ENCODE peak calls at places on chromosomes 6 and 20, in ten cellular contexts. B, R, A, H, D, T, Z, X, L and E are unnamed samples.
A peak's percentile ranks its signal among the peaks of the same experiment; 100 is the strongest.

GRCh38 chr6:98769546-98769945 is 64.8 kb upstream of the POU3F2 start:
- DNase-seq in B (peak; percentile 19), R (peak; percentile 21), A (no peak), H (peak; percentile 2), D (no peak), T (no peak), Z (no peak), X (no peak), L (peak; percentile 5), E (no peak)

GRCh38 chr6:111871725-111872520 is 1.3 kb downstream of the FYN start:
- DNase-seq in B (peak; percentile 62), R (no peak), A (no peak), H (no peak), D (peak; percentile 55), T (no peak), Z (no peak), X (peak; percentile 48), L (no peak), E (peak; percentile 21)

GRCh38 chr20:24207803-24208300 is 219.3 kb upstream of the GGTLC1 start:
- DNase-seq in B (no peak), R (no peak), A (no peak), H (no peak), D (no peak), T (no peak), Z (no peak), X (no peak), L (no peak), E (no peak)

GRCh38 chr6:159114569-159114968 is 54.6 kb upstream of the FNDC1 start:
- DNase-seq in B (no peak), R (no peak), A (no peak), H (no peak), D (no peak), T (no peak), Z (no peak), X (no peak), L (no peak), E (no peak)

GRCh38 chr20:21028436-21028835 is 77.7 kb downstream of the LINC00237 start:
- DNase-seq in B (no peak), R (no peak), A (no peak), H (no peak), D (no peak), T (no peak), Z (no peak), X (no peak), L (no peak), E (no peak)

GRCh38 chr20:61731363-61732181 is 334.1 kb downstream of the TAF4 start:
- DNase-seq in B (peak; percentile 41), R (no peak), A (no peak), H (no peak), D (no peak), T (no peak), Z (no peak), X (no peak), L (no peak), E (no peak)

GRCh38 chr6:139536751-139537617 is 162.5 kb upstream of the CITED2 start:
- DNase-seq in B (peak; percentile 45), R (no peak), A (no peak), H (no peak), D (no peak), T (no peak), Z (no peak), X (no peak), L (no peak), E (no peak)

GRCh38 chr6:166769648-166770047 is 142.6 kb upstream of the RPS6KA2 start:
- DNase-seq in B (no peak), R (no peak), A (no peak), H (no peak), D (no peak), T (no peak), Z (no peak), X (no peak), L (no peak), E (no peak)

GRCh38 chr20:40009542-40009941 is 679.5 kb downstream of the MAFB start:
- DNase-seq in B (peak; percentile 48), R (no peak), A (no peak), H (no peak), D (no peak), T (no peak), Z (no peak), X (no peak), L (no peak), E (no peak)

GRCh38 chr6:2162089-2162465 is 83.3 kb downstream of the GMDS start:
- DNase-seq in B (no peak), R (no peak), A (no peak), H (no peak), D (no peak), T (no peak), Z (no peak), X (no peak), L (no peak), E (no peak)

GRCh38 chr6:153553627-153554026 is 422.5 kb upstream of the RGS17 start:
- DNase-seq in B (no peak), R (peak; percentile 7), A (no peak), H (no peak), D (no peak), T (no peak), Z (no peak), X (no peak), L (peak; percentile 1), E (no peak)

GRCh38 chr6:87714093-87714809 is 12.2 kb upstream of the AKIRIN2 start:
- DNase-seq in B (peak; percentile 83), R (no peak), A (no peak), H (no peak), D (no peak), T (no peak), Z (no peak), X (no peak), L (peak; percentile 46), E (no peak)

GRCh38 chr20:434221-434620 is 26.1 kb downstream of the RBCK1 start:
- DNase-seq in B (no peak), R (peak; percentile 91), A (no peak), H (no peak), D (no peak), T (no peak), Z (no peak), X (no peak), L (no peak), E (no peak)

GRCh38 chr6:21887301-21888185 is 294.0 kb downstream of the SOX4 start:
- DNase-seq in B (peak; percentile 46), R (no peak), A (no peak), H (no peak), D (peak; percentile 49), T (peak; percentile 57), Z (no peak), X (peak; percentile 26), L (peak; percentile 76), E (no peak)